ENCODE peak calls at places on chromosomes 3 and 15, in nine cellular contexts. One of them, this sample, is unnamed.

GRCh38 chr3:128524374-128525299 is 31.6 kb upstream of the GATA2 start:
- DNase-seq in DMS153: no peak
- DNase-seq in right lobe of liver: no peak
- DNase-seq in left ventricle myocardium inferior: no peak
- DNase-seq in cardiac muscle cell: no peak
- DNase-seq in C1 segment of cervical spinal cord: no peak
- DNase-seq in ovary: no peak
- DNase-seq in activated T-cell treated with anti-CD3 and anti-CD28 coated beads, Interleukin-2, amount 50 U/mL, for 72 hours: no peak
- DNase-seq in activated CD8-positive, alpha-beta memory T cell treated with anti-CD3 and anti-CD28 coated beads, Interleukin-2, amount 50 U/mL, for 48 hours: no peak
- DNase-seq in this sample: no peak

GRCh38 chr3:10929978-10930620 is 62.4 kb upstream of the SLC6A1 start:
- DNase-seq in activated T-cell treated with anti-CD3 and anti-CD28 coated beads, Interleukin-2, amount 50 U/mL, for 72 hours: no peak
- DNase-seq in left ventricle myocardium inferior: no peak
- DNase-seq in ovary: no peak
- DNase-seq in right lobe of liver: peak
- DNase-seq in activated CD8-positive, alpha-beta memory T cell treated with anti-CD3 and anti-CD28 coated beads, Interleukin-2, amount 50 U/mL, for 48 hours: no peak
- DNase-seq in C1 segment of cervical spinal cord: no peak
- DNase-seq in cardiac muscle cell: no peak
- DNase-seq in DMS153: no peak
- DNase-seq in this sample: no peak

GRCh38 chr3:182920515-182921084 is 59.7 kb downstream of the DCUN1D1 start:
- DNase-seq in right lobe of liver: peak
- DNase-seq in activated T-cell treated with anti-CD3 and anti-CD28 coated beads, Interleukin-2, amount 50 U/mL, for 72 hours: no peak
- DNase-seq in left ventricle myocardium inferior: no peak
- DNase-seq in C1 segment of cervical spinal cord: no peak
- DNase-seq in ovary: no peak
- DNase-seq in DMS153: no peak
- DNase-seq in activated CD8-positive, alpha-beta memory T cell treated with anti-CD3 and anti-CD28 coated beads, Interleukin-2, amount 50 U/mL, for 48 hours: no peak
- DNase-seq in cardiac muscle cell: no peak
- DNase-seq in this sample: no peak

GRCh38 chr15:27512281-27513001 is 541.5 kb downstream of the GABRG3 start:
- DNase-seq in ovary: no peak
- DNase-seq in activated T-cell treated with anti-CD3 and anti-CD28 coated beads, Interleukin-2, amount 50 U/mL, for 72 hours: no peak
- DNase-seq in cardiac muscle cell: no peak
- DNase-seq in C1 segment of cervical spinal cord: no peak
- DNase-seq in left ventricle myocardium inferior: no peak
- DNase-seq in activated CD8-positive, alpha-beta memory T cell treated with anti-CD3 and anti-CD28 coated beads, Interleukin-2, amount 50 U/mL, for 48 hours: no peak
- DNase-seq in right lobe of liver: no peak
- DNase-seq in DMS153: no peak
- DNase-seq in this sample: no peak

GRCh38 chr3:99842826-99843589 is 25.3 kb downstream of the CMSS1 start:
- DNase-seq in left ventricle myocardium inferior: no peak
- DNase-seq in cardiac muscle cell: peak
- DNase-seq in right lobe of liver: no peak
- DNase-seq in activated T-cell treated with anti-CD3 and anti-CD28 coated beads, Interleukin-2, amount 50 U/mL, for 72 hours: no peak
- DNase-seq in activated CD8-positive, alpha-beta memory T cell treated with anti-CD3 and anti-CD28 coated beads, Interleukin-2, amount 50 U/mL, for 48 hours: no peak
- DNase-seq in ovary: no peak
- DNase-seq in C1 segment of cervical spinal cord: no peak
- DNase-seq in DMS153: peak
- DNase-seq in this sample: peak

GRCh38 chr3:53485675-53486365 is 8.6 kb upstream of the CACNA1D start:
- DNase-seq in cardiac muscle cell: no peak
- DNase-seq in activated T-cell treated with anti-CD3 and anti-CD28 coated beads, Interleukin-2, amount 50 U/mL, for 72 hours: no peak
- DNase-seq in activated CD8-positive, alpha-beta memory T cell treated with anti-CD3 and anti-CD28 coated beads, Interleukin-2, amount 50 U/mL, for 48 hours: no peak
- DNase-seq in C1 segment of cervical spinal cord: no peak
- DNase-seq in left ventricle myocardium inferior: no peak
- DNase-seq in right lobe of liver: no peak
- DNase-seq in ovary: no peak
- DNase-seq in DMS153: peak
- DNase-seq in this sample: peak

GRCh38 chr15:48367483-48367882 is 36.3 kb downstream of the DUT start:
- DNase-seq in ovary: no peak
- DNase-seq in C1 segment of cervical spinal cord: no peak
- DNase-seq in DMS153: no peak
- DNase-seq in right lobe of liver: no peak
- DNase-seq in cardiac muscle cell: peak
- DNase-seq in activated T-cell treated with anti-CD3 and anti-CD28 coated beads, Interleukin-2, amount 50 U/mL, for 72 hours: no peak
- DNase-seq in left ventricle myocardium inferior: no peak
- DNase-seq in activated CD8-positive, alpha-beta memory T cell treated with anti-CD3 and anti-CD28 coated beads, Interleukin-2, amount 50 U/mL, for 48 hours: no peak
- DNase-seq in this sample: no peak

GRCh38 chr15:100671858-100672543 is 69.6 kb downstream of the ASB7 start:
- DNase-seq in activated T-cell treated with anti-CD3 and anti-CD28 coated beads, Interleukin-2, amount 50 U/mL, for 72 hours: no peak
- DNase-seq in left ventricle myocardium inferior: no peak
- DNase-seq in ovary: no peak
- DNase-seq in cardiac muscle cell: peak
- DNase-seq in activated CD8-positive, alpha-beta memory T cell treated with anti-CD3 and anti-CD28 coated beads, Interleukin-2, amount 50 U/mL, for 48 hours: no peak
- DNase-seq in C1 segment of cervical spinal cord: no peak
- DNase-seq in DMS153: no peak
- DNase-seq in right lobe of liver: no peak
- DNase-seq in this sample: no peak

GRCh38 chr3:134459506-134460041 is 26.2 kb downstream of the ANAPC13 start:
- DNase-seq in cardiac muscle cell: peak
- DNase-seq in activated T-cell treated with anti-CD3 and anti-CD28 coated beads, Interleukin-2, amount 50 U/mL, for 72 hours: no peak
- DNase-seq in activated CD8-positive, alpha-beta memory T cell treated with anti-CD3 and anti-CD28 coated beads, Interleukin-2, amount 50 U/mL, for 48 hours: no peak
- DNase-seq in DMS153: no peak
- DNase-seq in left ventricle myocardium inferior: no peak
- DNase-seq in right lobe of liver: no peak
- DNase-seq in C1 segment of cervical spinal cord: no peak
- DNase-seq in ovary: no peak
- DNase-seq in this sample: no peak

GRCh38 chr3:53495518-53496501 is 1.4 kb downstream of the CACNA1D start:
- DNase-seq in activated T-cell treated with anti-CD3 and anti-CD28 coated beads, Interleukin-2, amount 50 U/mL, for 72 hours: peak
- DNase-seq in activated CD8-positive, alpha-beta memory T cell treated with anti-CD3 and anti-CD28 coated beads, Interleukin-2, amount 50 U/mL, for 48 hours: peak
- DNase-seq in cardiac muscle cell: no peak
- DNase-seq in ovary: peak
- DNase-seq in right lobe of liver: no peak
- DNase-seq in left ventricle myocardium inferior: no peak
- DNase-seq in C1 segment of cervical spinal cord: peak
- DNase-seq in DMS153: no peak
- DNase-seq in this sample: peak

GRCh38 chr3:136942796-136943195 is 15.0 kb upstream of the IL20RB start:
- DNase-seq in left ventricle myocardium inferior: no peak
- DNase-seq in C1 segment of cervical spinal cord: no peak
- DNase-seq in DMS153: no peak
- DNase-seq in activated CD8-positive, alpha-beta memory T cell treated with anti-CD3 and anti-CD28 coated beads, Interleukin-2, amount 50 U/mL, for 48 hours: no peak
- DNase-seq in activated T-cell treated with anti-CD3 and anti-CD28 coated beads, Interleukin-2, amount 50 U/mL, for 72 hours: no peak
- DNase-seq in cardiac muscle cell: no peak
- DNase-seq in ovary: no peak
- DNase-seq in right lobe of liver: no peak
- DNase-seq in this sample: no peak

GRCh38 chr3:112365035-112365434 is 32.1 kb downstream of the CD200 start:
- DNase-seq in activated CD8-positive, alpha-beta memory T cell treated with anti-CD3 and anti-CD28 coated beads, Interleukin-2, amount 50 U/mL, for 48 hours: no peak
- DNase-seq in cardiac muscle cell: no peak
- DNase-seq in ovary: no peak
- DNase-seq in DMS153: no peak
- DNase-seq in left ventricle myocardium inferior: no peak
- DNase-seq in right lobe of liver: no peak
- DNase-seq in C1 segment of cervical spinal cord: no peak
- DNase-seq in activated T-cell treated with anti-CD3 and anti-CD28 coated beads, Interleukin-2, amount 50 U/mL, for 72 hours: no peak
- DNase-seq in this sample: no peak

GRCh38 chr15:101621961-101622360 is 30.2 kb downstream of the TM2D3 start:
- DNase-seq in DMS153: no peak
- DNase-seq in ovary: no peak
- DNase-seq in left ventricle myocardium inferior: no peak
- DNase-seq in right lobe of liver: no peak
- DNase-seq in activated T-cell treated with anti-CD3 and anti-CD28 coated beads, Interleukin-2, amount 50 U/mL, for 72 hours: no peak
- DNase-seq in activated CD8-positive, alpha-beta memory T cell treated with anti-CD3 and anti-CD28 coated beads, Interleukin-2, amount 50 U/mL, for 48 hours: no peak
- DNase-seq in cardiac muscle cell: no peak
- DNase-seq in C1 segment of cervical spinal cord: no peak
- DNase-seq in this sample: no peak

GRCh38 chr3:77296527-77296926 is 256.6 kb downstream of the ROBO2 start:
- DNase-seq in activated T-cell treated with anti-CD3 and anti-CD28 coated beads, Interleukin-2, amount 50 U/mL, for 72 hours: no peak
- DNase-seq in activated CD8-positive, alpha-beta memory T cell treated with anti-CD3 and anti-CD28 coated beads, Interleukin-2, amount 50 U/mL, for 48 hours: no peak
- DNase-seq in right lobe of liver: no peak
- DNase-seq in DMS153: no peak
- DNase-seq in ovary: no peak
- DNase-seq in left ventricle myocardium inferior: no peak
- DNase-seq in cardiac muscle cell: no peak
- DNase-seq in C1 segment of cervical spinal cord: no peak
- DNase-seq in this sample: no peak

GRCh38 chr3:172622916-172623700 is 87.8 kb downstream of the NCEH1 start:
- DNase-seq in right lobe of liver: no peak
- DNase-seq in C1 segment of cervical spinal cord: no peak
- DNase-seq in cardiac muscle cell: peak
- DNase-seq in activated T-cell treated with anti-CD3 and anti-CD28 coated beads, Interleukin-2, amount 50 U/mL, for 72 hours: peak
- DNase-seq in ovary: no peak
- DNase-seq in activated CD8-positive, alpha-beta memory T cell treated with anti-CD3 and anti-CD28 coated beads, Interleukin-2, amount 50 U/mL, for 48 hours: no peak
- DNase-seq in left ventricle myocardium inferior: no peak
- DNase-seq in DMS153: peak
- DNase-seq in this sample: peak

GRCh38 chr15:62324382-62324781 is 159.3 kb upstream of the C2CD4B start:
- DNase-seq in ovary: no peak
- DNase-seq in DMS153: no peak
- DNase-seq in right lobe of liver: no peak
- DNase-seq in left ventricle myocardium inferior: no peak
- DNase-seq in cardiac muscle cell: no peak
- DNase-seq in activated CD8-positive, alpha-beta memory T cell treated with anti-CD3 and anti-CD28 coated beads, Interleukin-2, amount 50 U/mL, for 48 hours: no peak
- DNase-seq in C1 segment of cervical spinal cord: no peak
- DNase-seq in activated T-cell treated with anti-CD3 and anti-CD28 coated beads, Interleukin-2, amount 50 U/mL, for 72 hours: no peak
- DNase-seq in this sample: no peak

GRCh38 chr3:15969874-15970640 is 172.3 kb upstream of the ANKRD28 start:
- DNase-seq in left ventricle myocardium inferior: no peak
- DNase-seq in DMS153: no peak
- DNase-seq in ovary: no peak
- DNase-seq in activated T-cell treated with anti-CD3 and anti-CD28 coated beads, Interleukin-2, amount 50 U/mL, for 72 hours: no peak
- DNase-seq in cardiac muscle cell: no peak
- DNase-seq in right lobe of liver: no peak
- DNase-seq in activated CD8-positive, alpha-beta memory T cell treated with anti-CD3 and anti-CD28 coated beads, Interleukin-2, amount 50 U/mL, for 48 hours: no peak
- DNase-seq in C1 segment of cervical spinal cord: no peak
- DNase-seq in this sample: no peak

GRCh38 chr3:59985643-59986200 is 935.9 kb upstream of the CFAP20DC start:
- DNase-seq in left ventricle myocardium inferior: no peak
- DNase-seq in cardiac muscle cell: no peak
- DNase-seq in activated T-cell treated with anti-CD3 and anti-CD28 coated beads, Interleukin-2, amount 50 U/mL, for 72 hours: no peak
- DNase-seq in ovary: no peak
- DNase-seq in C1 segment of cervical spinal cord: no peak
- DNase-seq in right lobe of liver: no peak
- DNase-seq in activated CD8-positive, alpha-beta memory T cell treated with anti-CD3 and anti-CD28 coated beads, Interleukin-2, amount 50 U/mL, for 48 hours: no peak
- DNase-seq in DMS153: no peak
- DNase-seq in this sample: no peak

GRCh38 chr3:126994661-126995161 is 11.8 kb downstream of the PLXNA1 start:
- DNase-seq in right lobe of liver: no peak
- DNase-seq in ovary: no peak
- DNase-seq in activated T-cell treated with anti-CD3 and anti-CD28 coated beads, Interleukin-2, amount 50 U/mL, for 72 hours: no peak
- DNase-seq in left ventricle myocardium inferior: peak
- DNase-seq in activated CD8-positive, alpha-beta memory T cell treated with anti-CD3 and anti-CD28 coated beads, Interleukin-2, amount 50 U/mL, for 48 hours: no peak
- DNase-seq in cardiac muscle cell: peak
- DNase-seq in DMS153: no peak
- DNase-seq in C1 segment of cervical spinal cord: no peak
- DNase-seq in this sample: no peak

GRCh38 chr3:87873136-87873535 is 185.7 kb downstream of the CGGBP1 start:
- DNase-seq in left ventricle myocardium inferior: no peak
- DNase-seq in cardiac muscle cell: no peak
- DNase-seq in activated T-cell treated with anti-CD3 and anti-CD28 coated beads, Interleukin-2, amount 50 U/mL, for 72 hours: no peak
- DNase-seq in right lobe of liver: no peak
- DNase-seq in ovary: no peak
- DNase-seq in DMS153: no peak
- DNase-seq in C1 segment of cervical spinal cord: no peak
- DNase-seq in activated CD8-positive, alpha-beta memory T cell treated with anti-CD3 and anti-CD28 coated beads, Interleukin-2, amount 50 U/mL, for 48 hours: no peak
- DNase-seq in this sample: no peak

This sample was measured in NCI-H748 treated with DMSO at 0.1 percent for 48 hours.